ENCODE peak calls at places on chromosomes 13 and 19, in five cellular contexts. H is fibroblast of lung; Q is right cardiac atrium; N is CD8-positive, alpha-beta T cell; T is CD4-positive, CD25-positive, alpha-beta regulatory T cell. M is an unnamed sample.

GRCh38 chr13:73898276-73898675 is 235.9 kb downstream of the KLF12 start:
- DNase-seq in H (no peak), Q (no peak), N (no peak), T (no peak), M (peak; percentile 9)

GRCh38 chr19:30358821-30359580 is 13.2 kb upstream of the ZNF536 start:
- DNase-seq in H (no peak), Q (no peak), N (no peak), T (no peak), M (no peak)

GRCh38 chr19:31560771-31561080 is 211.5 kb upstream of the TSHZ3 start:
- DNase-seq in H (no peak), Q (no peak), N (no peak), T (no peak), M (no peak)

GRCh38 chr19:958967-959685 is 25.0 kb upstream of the WDR18 start:
- DNase-seq in H (peak; percentile 9), Q (no peak), N (no peak), T (no peak), M (peak; percentile 36)

GRCh38 chr13:48162182-48162581 is 67.3 kb upstream of the MED4 start:
- DNase-seq in H (no peak), Q (no peak), N (no peak), T (no peak), M (no peak)

GRCh38 chr19:31154021-31154420 is 195.2 kb downstream of the TSHZ3 start:
- DNase-seq in H (no peak), Q (no peak), N (no peak), T (no peak), M (peak; percentile 99)

GRCh38 chr19:6023085-6023682 is 45.2 kb upstream of the RANBP3 start:
- DNase-seq in H (peak; percentile 33), Q (no peak), N (no peak), T (no peak), M (no peak)

GRCh38 chr19:7673995-7674667 is 2.8 kb upstream of the MCEMP1 start:
- DNase-seq in H (peak; percentile 78), Q (peak; percentile 65), N (no peak), T (no peak), M (peak; percentile 56)

GRCh38 chr19:16620018-16620417 is 8.0 kb downstream of the MED26 start:
- DNase-seq in H (no peak), Q (no peak), N (no peak), T (no peak), M (no peak)

GRCh38 chr13:111219306-111219705 is 101.1 kb upstream of the TEX29 start:
- DNase-seq in H (peak; percentile 91), Q (peak; percentile 48), N (no peak), T (no peak), M (no peak)

GRCh38 chr13:114021464-114022308 is 47.8 kb upstream of the C13orf46 start:
- DNase-seq in H (no peak), Q (peak; percentile 9), N (no peak), T (no peak), M (no peak)

GRCh38 chr13:38538412-38538811 is 148.5 kb upstream of the FREM2 start:
- DNase-seq in H (no peak), Q (no peak), N (no peak), T (no peak), M (no peak)

GRCh38 chr19:5130371-5131030 is 161.6 kb downstream of the KDM4B start:
- DNase-seq in H (no peak), Q (no peak), N (peak; percentile 98), T (peak; percentile 90), M (no peak)

GRCh38 chr13:112119192-112120030 is 52.5 kb downstream of the SOX1 start:
- DNase-seq in H (no peak), Q (no peak), N (no peak), T (no peak), M (no peak)

DNA sequence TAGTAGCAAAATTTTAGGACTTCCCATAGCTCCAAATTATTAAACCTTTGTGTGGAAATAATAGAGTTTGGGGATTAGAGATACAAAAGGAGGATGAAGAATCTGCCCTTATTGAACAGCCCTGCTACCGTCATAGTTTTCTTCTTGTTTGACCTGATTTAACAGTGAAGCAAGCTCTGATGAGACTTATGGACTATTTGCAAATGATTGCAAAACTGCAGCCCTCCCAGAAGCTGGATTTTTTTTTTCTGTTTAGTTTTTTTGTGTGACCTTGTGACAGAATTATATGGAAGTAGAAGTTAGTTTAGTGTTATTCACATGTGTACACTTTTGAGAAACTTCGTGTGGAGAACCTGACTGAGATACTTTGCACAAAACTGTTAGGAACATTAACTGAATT is 267.8 kb downstream of the KCNRG start:
- DNase-seq in H (no peak), Q (no peak), N (no peak), T (no peak), M (no peak)
- H3K4me1 ChIP-seq in H (no peaks in the 10 kb centered on the region), Q (no peaks in the 10 kb centered on the region), N (no peaks in the 10 kb centered on the region), T (peaks cover 12% of the 10 kb centered on the region), M (no peaks in the 10 kb centered on the region)

GRCh38 chr19:49017666-49018351 is 918 bp upstream of the LHB start:
- DNase-seq in H (peak; percentile 47), Q (peak; percentile 62), N (peak; percentile 73), T (peak; percentile 69), M (no peak)

GRCh38 chr19:49020931-49021895 is 2.9 kb downstream of the CGB3 start:
- DNase-seq in H (peak; percentile 38), Q (no peak), N (no peak), T (no peak), M (no peak)

GRCh38 chr19:49019242-49019932 is 2.5 kb upstream of the LHB start:
- DNase-seq in H (peak; percentile 28), Q (peak; percentile 60), N (peak; percentile 53), T (peak; percentile 54), M (peak; percentile 38)

GRCh38 chr19:49017041-49017665 is at the start of gene LHB:
- DNase-seq in H (no peak), Q (no peak), N (no peak), T (no peak), M (no peak)

GRCh38 chr19:49020342-49020741 is 3.5 kb upstream of the LHB start:
- DNase-seq in H (no peak), Q (no peak), N (no peak), T (no peak), M (no peak)
- H3K27me3 ChIP-seq in H (peaks cover 3% of the 10 kb centered on the region), Q (no peaks in the 10 kb centered on the region), N (no peaks in the 10 kb centered on the region), T (no peaks in the 10 kb centered on the region), M (peaks cover 8% of the 10 kb centered on the region)

GRCh38 chr13:106117035-106117434 is 418.4 kb downstream of the EFNB2 start:
- DNase-seq in H (peak; percentile 64), Q (no peak), N (no peak), T (no peak), M (no peak)

GRCh38 chr13:106110241-106110855 is 425.1 kb downstream of the EFNB2 start:
- DNase-seq in H (no peak), Q (no peak), N (no peak), T (no peak), M (no peak)

GRCh38 chr13:106112191-106112590 is 423.3 kb downstream of the EFNB2 start:
- DNase-seq in H (no peak), Q (no peak), N (no peak), T (no peak), M (no peak)

GRCh38 chr13:106114981-106115554 is 420.4 kb downstream of the EFNB2 start:
- DNase-seq in H (peak; percentile 63), Q (no peak), N (no peak), T (no peak), M (no peak)

DNA sequence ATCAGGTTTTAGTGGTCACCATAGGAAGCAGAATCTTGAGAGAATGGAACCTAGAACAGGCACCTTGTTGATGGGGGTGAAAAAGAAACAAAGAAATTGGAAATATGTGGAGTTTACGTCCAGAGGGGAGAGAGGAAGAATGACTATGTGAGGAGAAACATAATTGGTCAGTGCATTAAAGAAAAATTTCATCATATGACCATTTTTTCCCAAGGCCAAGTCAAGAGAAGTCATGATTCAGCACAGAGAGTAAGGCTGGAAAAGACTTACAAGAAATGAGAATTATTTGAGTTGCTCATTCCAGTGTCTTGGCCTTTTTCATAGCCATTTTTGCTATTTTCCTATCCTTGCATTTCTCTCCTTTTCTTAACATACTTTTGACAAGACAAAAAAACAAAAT is 421.7 kb downstream of the EFNB2 start:
- DNase-seq in H (no peak), Q (no peak), N (no peak), T (no peak), M (no peak)
- H3K4me1 ChIP-seq in H (peaks cover 3% of the 10 kb centered on the region), Q (no peaks in the 10 kb centered on the region), N (no peaks in the 10 kb centered on the region), T (no peaks in the 10 kb centered on the region), M (peaks cover 22% of the 10 kb centered on the region)

DNA sequence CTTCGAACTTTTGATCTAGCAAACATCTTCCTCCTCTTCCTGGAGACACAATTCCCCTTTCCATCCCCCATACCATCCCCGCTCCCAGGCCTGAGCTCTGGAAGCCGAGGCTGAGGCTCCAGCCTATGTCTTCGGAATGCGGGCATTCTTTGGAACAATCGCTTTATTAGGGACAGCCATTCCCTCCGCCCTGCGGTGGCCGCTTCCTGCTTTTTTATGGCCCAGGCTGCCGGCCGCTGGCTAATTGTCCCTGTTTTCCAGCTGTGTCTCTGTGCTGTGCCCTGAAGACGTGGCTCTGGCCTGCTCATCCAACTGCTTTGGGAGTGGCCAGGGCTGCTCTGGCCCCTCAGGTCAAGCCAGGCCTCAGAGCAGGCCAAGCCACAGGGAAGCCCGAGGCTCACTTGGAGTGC is 2.1 kb upstream of the CDX2 start:
- DNase-seq in H (no peak), Q (no peak), N (no peak), T (no peak), M (no peak)
- H3K27me3 ChIP-seq in H (peaks cover 68% of the 10 kb centered on the region), Q (no peaks in the 10 kb centered on the region), N (peaks cover 32% of the 10 kb centered on the region), T (peaks cover 23% of the 10 kb centered on the region), M (peaks cover 100% of the 10 kb centered on the region)

DNA sequence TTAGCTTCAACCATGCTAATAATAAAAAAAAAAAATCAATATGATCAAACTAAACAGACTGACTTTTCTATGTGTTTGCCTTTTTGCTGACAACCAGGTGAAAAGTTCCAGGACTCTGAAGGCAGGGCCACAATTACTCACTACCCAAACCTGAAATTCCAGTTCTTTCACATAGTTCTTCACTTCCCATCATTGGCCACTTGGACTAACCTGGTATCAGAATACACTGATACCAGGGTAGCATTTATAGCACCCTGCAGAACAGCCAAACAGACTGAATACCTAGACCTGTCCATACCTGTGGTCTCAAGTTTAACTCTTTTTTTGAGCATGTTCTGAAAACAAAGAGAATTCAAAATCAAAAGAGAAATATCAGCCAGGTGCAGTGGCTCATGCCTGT is 25.1 kb downstream of the ELF1 start:
- DNase-seq in H (no peak), Q (no peak), N (no peak), T (no peak), M (peak; percentile 100)
- H3K4me1 ChIP-seq in H (no peaks in the 10 kb centered on the region), Q (no peaks in the 10 kb centered on the region), N (peaks cover 87% of the 10 kb centered on the region), T (peaks cover 70% of the 10 kb centered on the region), M (peaks cover 30% of the 10 kb centered on the region)